ENCODE peak calls at places on chromosomes 12 and 14, in five cellular contexts. C is SK-N-SH, I is HepG2, Q is GM12878, Z is K562. X is an unnamed sample.

GRCh38 chr14:91506226-91506625 is 3.9 kb downstream of the PPP4R3A start:
- DNase-seq in C (no peak), I (no peak), Q (no peak), Z (no peak), X (no peak)

GRCh38 chr12:131869871-131870418 is 24.5 kb upstream of the ULK1 start:
- DNase-seq in C (peak; percentile 18), I (no peak), Q (no peak), Z (no peak), X (peak; percentile 77)

GRCh38 chr14:65972346-65972745 is 513.8 kb upstream of the CCDC196 start:
- DNase-seq in C (no peak), I (no peak), Q (no peak), Z (no peak), X (no peak)

GRCh38 chr12:76190249-76190648 is 105.8 kb upstream of the NAP1L1 start:
- DNase-seq in C (no peak), I (no peak), Q (no peak), Z (no peak), X (no peak)

GRCh38 chr12:93089805-93090569 is 160.9 kb upstream of the EEA1 start:
- DNase-seq in C (no peak), I (no peak), Q (no peak), Z (peak; percentile 48), X (no peak)

GRCh38 chr12:109719123-109720022 is 5.7 kb downstream of the FAM222A start:
- DNase-seq in C (peak; percentile 72), I (peak; percentile 66), Q (no peak), Z (peak; percentile 31), X (no peak)

GRCh38 chr12:93722757-93723567 is 45.8 kb downstream of the CRADD start:
- DNase-seq in C (no peak), I (no peak), Q (no peak), Z (no peak), X (no peak)

GRCh38 chr14:24231263-24232120 is 675 bp downstream of the NEDD8 start:
- DNase-seq in C (peak; percentile 57), I (peak; percentile 40), Q (no peak), Z (peak; percentile 16), X (no peak)

GRCh38 chr14:88937706-88938105 is 113.3 kb downstream of the TTC8 start:
- DNase-seq in C (no peak), I (no peak), Q (no peak), Z (no peak), X (no peak)

GRCh38 chr14:100645200-100645985 is 58.2 kb upstream of the BEGAIN start:
- DNase-seq in C (peak; percentile 84), I (peak; percentile 75), Q (peak; percentile 11), Z (peak; percentile 81), X (peak; percentile 92)

GRCh38 chr14:75960219-75960618 is 21.6 kb downstream of the TGFB3 start:
- DNase-seq in C (peak; percentile 21), I (no peak), Q (peak; percentile 78), Z (no peak), X (no peak)

GRCh38 chr14:24255438-24255837 is 7.5 kb downstream of the TGM1 start:
- DNase-seq in C (no peak), I (no peak), Q (no peak), Z (no peak), X (no peak)

GRCh38 chr12:118055865-118056773 is 4.9 kb downstream of the WSB2 start:
- DNase-seq in C (no peak), I (peak; percentile 84), Q (no peak), Z (no peak), X (no peak)

GRCh38 chr14:96568646-96569045 is 66.5 kb downstream of the PAPOLA start:
- DNase-seq in C (no peak), I (no peak), Q (no peak), Z (no peak), X (no peak)

GRCh38 chr12:129193263-129193871 is 340.1 kb downstream of the GLT1D1 start:
- DNase-seq in C (peak; percentile 21), I (no peak), Q (no peak), Z (peak; percentile 72), X (peak; percentile 5)

GRCh38 chr14:58866386-58866785 is 228.6 kb downstream of the DACT1 start:
- DNase-seq in C (no peak), I (no peak), Q (no peak), Z (no peak), X (no peak)

GRCh38 chr14:65210827-65211192 is 108.5 kb upstream of the MAX start:
- DNase-seq in C (no peak), I (no peak), Q (no peak), Z (no peak), X (no peak)

GRCh38 chr12:47819902-47820630 is at the start of gene HDAC7:
- DNase-seq in C (peak; percentile 97), I (peak; percentile 62), Q (no peak), Z (peak; percentile 90), X (peak; percentile 85)

GRCh38 chr14:90905531-90905930 is 89.3 kb upstream of the TTC7B start:
- DNase-seq in C (no peak), I (no peak), Q (peak; percentile 31), Z (no peak), X (no peak)

GRCh38 chr12:62802321-62802720 is 132.6 kb downstream of the PPM1H start:
- DNase-seq in C (no peak), I (no peak), Q (no peak), Z (no peak), X (no peak)

GRCh38 chr12:5872745-5873144 is 72.3 kb downstream of the ANO2 start:
- DNase-seq in C (no peak), I (peak; percentile 12), Q (no peak), Z (peak; percentile 12), X (peak; percentile 7)

GRCh38 chr14:93946506-93947170 is 19.5 kb downstream of the FAM181A start:
- DNase-seq in C (no peak), I (no peak), Q (no peak), Z (no peak), X (no peak)

GRCh38 chr12:66296171-66296683 is 6.1 kb upstream of the HELB start:
- DNase-seq in C (no peak), I (no peak), Q (no peak), Z (no peak), X (no peak)

GRCh38 chr12:121465921-121466799 is 66.2 kb downstream of the RNF34 start:
- DNase-seq in C (peak; percentile 75), I (no peak), Q (no peak), Z (no peak), X (peak; percentile 46)

GRCh38 chr14:104395276-104395675 is 184.3 kb upstream of the C14orf180 start:
- DNase-seq in C (no peak), I (no peak), Q (no peak), Z (no peak), X (no peak)

GRCh38 chr12:117171499-117172162 is 18.6 kb downstream of the FBXO21 start:
- DNase-seq in C (no peak), I (no peak), Q (no peak), Z (no peak), X (no peak)

GRCh38 chr14:32233292-32233691 is 30.2 kb upstream of the RNU6-8 start:
- DNase-seq in C (no peak), I (no peak), Q (no peak), Z (no peak), X (no peak)

GRCh38 chr14:55519473-55520080 is 60.4 kb upstream of the KTN1 start:
- DNase-seq in C (no peak), I (no peak), Q (no peak), Z (no peak), X (no peak)

GRCh38 chr12:53098354-53098981 is 1.0 kb downstream of the IGFBP6 start:
- DNase-seq in C (no peak), I (no peak), Q (no peak), Z (no peak), X (no peak)

GRCh38 chr12:51520576-51521325 is 70.3 kb upstream of the SCN8A start:
- DNase-seq in C (no peak), I (no peak), Q (no peak), Z (no peak), X (no peak)

GRCh38 chr14:99230271-99231141 is 41.5 kb downstream of the BCL11B start:
- DNase-seq in C (no peak), I (no peak), Q (no peak), Z (peak; percentile 24), X (no peak)

GRCh38 chr12:124457287-124458219 is 109.9 kb downstream of the NCOR2 start:
- DNase-seq in C (no peak), I (no peak), Q (no peak), Z (no peak), X (no peak)

GRCh38 chr14:73752297-73752992 is 38.3 kb upstream of the PNMA1 start:
- DNase-seq in C (peak; percentile 76), I (no peak), Q (no peak), Z (no peak), X (peak; percentile 82)

GRCh38 chr12:31034372-31034771 is 39.3 kb upstream of the DDX11 start:
- DNase-seq in C (no peak), I (no peak), Q (no peak), Z (no peak), X (no peak)

GRCh38 chr12:31033146-31033545 is 40.5 kb upstream of the DDX11 start:
- DNase-seq in C (no peak), I (no peak), Q (no peak), Z (no peak), X (no peak)

GRCh38 chr12:31033681-31034080 is 40.0 kb upstream of the DDX11 start:
- DNase-seq in C (no peak), I (no peak), Q (no peak), Z (no peak), X (no peak)

GRCh38 chr12:31029916-31030562 is 43.6 kb upstream of the DDX11 start:
- DNase-seq in C (no peak), I (no peak), Q (no peak), Z (no peak), X (peak; percentile 16)

GRCh38 chr12:31031951-31032335 is 41.7 kb upstream of the DDX11 start:
- DNase-seq in C (no peak), I (no peak), Q (no peak), Z (no peak), X (no peak)
- TF ChIP-seq JUND in C (no peak), I (no peak), Q (no peak), Z (no peak), X (no peak)

DNA sequence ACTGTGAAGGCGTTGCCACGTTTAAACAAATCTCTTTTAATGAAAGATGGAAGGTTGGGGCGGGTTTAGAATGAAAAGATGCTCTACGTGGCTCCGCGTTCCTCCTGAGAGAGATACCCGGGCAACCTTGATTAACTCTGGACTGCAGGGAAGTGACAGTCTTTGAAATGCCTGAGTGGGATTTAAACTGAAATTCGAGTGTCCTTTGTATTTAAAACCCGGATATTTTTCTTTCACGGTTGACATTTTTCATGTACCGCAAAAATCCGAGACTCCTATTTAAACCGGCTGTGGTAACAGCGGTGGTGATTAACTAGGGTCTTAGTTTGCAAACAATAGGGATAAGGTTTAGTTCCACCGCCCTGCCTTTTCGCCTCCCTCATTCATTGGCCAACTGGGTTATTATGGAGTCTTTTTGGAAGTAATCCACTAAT is 697 bp downstream of the G2E3 start:
- DNase-seq in C (peak; percentile 39), I (peak; percentile 64), Q (no peak), Z (no peak), X (peak; percentile 11)
- TF ChIP-seq JUND in C (no peak), I (no peak), Q (no peak), Z (no peak), X (no peak)

GRCh38 chr12:27575099-27575779 is 51.2 kb downstream of the PPFIBP1 start:
- DNase-seq in C (no peak), I (no peak), Q (no peak), Z (no peak), X (no peak)
- TF ChIP-seq JUND in C (no peak), I (no peak), Q (no peak), Z (no peak), X (no peak)

GRCh38 chr12:95755236-95755865 is 35.2 kb downstream of the NTN4 start:
- DNase-seq in C (no peak), I (no peak), Q (no peak), Z (no peak), X (no peak)
- TF ChIP-seq JUND in C (no peak), I (no peak), Q (no peak), Z (no peak), X (no peak)

GRCh38 chr12:2092890-2093289 is 40.1 kb downstream of the CACNA1C start:
- DNase-seq in C (no peak), I (no peak), Q (no peak), Z (no peak), X (no peak)
- TF ChIP-seq JUND in C (no peak), I (no peak), Q (no peak), Z (no peak), X (no peak)